ENCODE peak calls at places on chromosome 13, in six cellular contexts. Y is uterus; L is tibial artery; R is heart right ventricle; P is CD8-positive, alpha-beta T cell; T is nephron progenitor cell. Z is an unnamed sample.

GRCh38 chr13:24618219-24618955 is 61.8 kb upstream of the ATP12A start:
- DNase-seq in Y (no peak), R (no peak), T (no peak), L (no peak), P (peak; percentile 66), Z (no peak)

GRCh38 chr13:34308725-34309124 is 490.8 kb downstream of the RFC3 start:
- DNase-seq in R (no peak), P (no peak), Y (no peak), T (no peak), L (no peak), Z (no peak)

GRCh38 chr13:27730191-27730590 is 62.1 kb upstream of the GSX1 start:
- DNase-seq in Y (no peak), R (no peak), P (no peak), L (no peak), T (no peak), Z (no peak)

GRCh38 chr13:74210693-74211393 is 76.6 kb upstream of the KLF12 start:
- DNase-seq in L (peak; percentile 65), T (no peak), P (no peak), Y (no peak), R (no peak), Z (no peak)

GRCh38 chr13:102870677-102871415 is 25.0 kb downstream of the ERCC5 start:
- DNase-seq in L (no peak), T (peak; percentile 62), Y (peak; percentile 27), P (peak; percentile 56), R (peak; percentile 48), Z (peak; percentile 53)

GRCh38 chr13:112770504-112770903 is 80.7 kb downstream of the ATP11A start:
- DNase-seq in R (no peak), P (no peak), Y (no peak), T (peak; percentile 45), L (no peak), Z (no peak)

GRCh38 chr13:110723598-110723997 is 10.1 kb downstream of the ING1 start:
- DNase-seq in L (no peak), T (no peak), Y (no peak), R (no peak), P (no peak), Z (no peak)

GRCh38 chr13:110448230-110448629 is 113.3 kb downstream of the RAB20 start:
- DNase-seq in T (no peak), R (no peak), P (no peak), L (no peak), Y (peak; percentile 6), Z (no peak)

GRCh38 chr13:92716749-92717148 is 509.9 kb upstream of the GPC6 start:
- DNase-seq in L (no peak), R (no peak), P (no peak), T (no peak), Y (no peak), Z (no peak)

GRCh38 chr13:31742102-31742695 is 2.9 kb downstream of the RXFP2 start:
- DNase-seq in P (peak; percentile 62), R (peak; percentile 64), T (peak; percentile 79), Y (peak; percentile 77), L (peak; percentile 66), Z (peak; percentile 75)

GRCh38 chr13:42946927-42947326 is 45.1 kb downstream of the EPSTI1 start:
- DNase-seq in L (no peak), P (no peak), R (no peak), Y (no peak), T (no peak), Z (no peak)

GRCh38 chr13:53612200-53612599 is 583.6 kb downstream of the OLFM4 start:
- DNase-seq in P (no peak), T (no peak), L (no peak), R (no peak), Y (no peak), Z (no peak)

GRCh38 chr13:74695021-74695800 is 561.0 kb upstream of the KLF12 start:
- DNase-seq in L (no peak), R (no peak), P (no peak), Y (no peak), T (no peak), Z (no peak)

GRCh38 chr13:111893071-111893606 is 173.8 kb upstream of the SOX1 start:
- DNase-seq in P (no peak), Y (no peak), T (peak; percentile 77), L (no peak), R (no peak), Z (peak; percentile 64)

GRCh38 chr13:73880365-73880764 is 253.8 kb downstream of the KLF12 start:
- DNase-seq in P (no peak), T (no peak), L (no peak), R (no peak), Y (no peak), Z (no peak)

GRCh38 chr13:72313546-72313945 is 413.9 kb downstream of the MZT1 start:
- DNase-seq in P (no peak), R (no peak), L (no peak), T (no peak), Y (no peak), Z (no peak)

GRCh38 chr13:45297456-45298205 is 43.4 kb downstream of the TPT1 start:
- DNase-seq in Y (no peak), T (no peak), R (no peak), L (no peak), P (no peak), Z (no peak)

GRCh38 chr13:31200636-31200970 is 828 bp downstream of the B3GLCT start:
- DNase-seq in Y (peak; percentile 55), T (peak; percentile 71), R (peak; percentile 44), L (peak; percentile 33), P (peak; percentile 53), Z (peak; percentile 47)

GRCh38 chr13:42702726-42703125 is 78.7 kb upstream of the FAM216B start:
- DNase-seq in R (no peak), T (no peak), L (no peak), P (no peak), Y (peak; percentile 50), Z (no peak)

GRCh38 chr13:112943309-112944125 is 25.5 kb upstream of the MCF2L start:
- DNase-seq in L (no peak), Y (peak; percentile 21), T (peak; percentile 80), P (peak; percentile 15), R (peak; percentile 24), Z (peak; percentile 65)

GRCh38 chr13:67048084-67048792 is 181.9 kb downstream of the PCDH9 start:
- DNase-seq in Y (no peak), R (no peak), T (no peak), L (no peak), P (no peak), Z (no peak)

GRCh38 chr13:35855531-35856019 is 275.6 kb downstream of the DCLK1 start:
- DNase-seq in R (no peak), L (no peak), P (no peak), Y (no peak), T (peak; percentile 25), Z (no peak)

GRCh38 chr13:109989686-109990085 is 203.3 kb upstream of the IRS2 start:
- DNase-seq in T (no peak), L (no peak), Y (no peak), P (no peak), R (no peak), Z (no peak)

GRCh38 chr13:85616275-85616674 is 182.9 kb downstream of the SLITRK6 start:
- DNase-seq in R (no peak), T (no peak), P (no peak), L (no peak), Y (no peak), Z (no peak)

GRCh38 chr13:67353891-67354459 is 123.8 kb upstream of the PCDH9 start:
- DNase-seq in R (no peak), P (no peak), L (no peak), Y (no peak), T (no peak), Z (no peak)

GRCh38 chr13:23159587-23160240 is 21.1 kb upstream of the SGCG start:
- DNase-seq in T (peak; percentile 52), P (no peak), Y (no peak), R (no peak), L (no peak), Z (peak; percentile 17)
- TF ChIP-seq CTCF in T (no peak), P (no peak), Y (no peak), R (peak; percentile 15), L (no peak), Z (peak; percentile 31)

GRCh38 chr13:49248433-49249002 is 793 bp downstream of the CDADC1 start:
- DNase-seq in Y (no peak), R (peak; percentile 12), L (peak; percentile 27), T (no peak), P (peak; percentile 20), Z (no peak)
- TF ChIP-seq CTCF in Y (no peak), R (peak; percentile 24), L (no peak), T (no peak), P (no peak), Z (no peak)

GRCh38 chr13:99085846-99086148 is 107.9 kb upstream of the DOCK9 start:
- DNase-seq in T (no peak), Y (no peak), L (no peak), P (no peak), R (peak; percentile 28), Z (no peak)

GRCh38 chr13:99086869-99087129 is 108.9 kb upstream of the DOCK9 start:
- DNase-seq in T (no peak), P (peak; percentile 55), Y (no peak), L (no peak), R (no peak), Z (peak; percentile 22)

GRCh38 chr13:99086149-99086868 is 108.4 kb upstream of the DOCK9 start:
- DNase-seq in Y (peak; percentile 55), P (peak; percentile 76), T (peak; percentile 70), R (peak; percentile 32), L (peak; percentile 34), Z (peak; percentile 41)

GRCh38 chr13:99087954-99088491 is 110.2 kb upstream of the DOCK9 start:
- DNase-seq in P (peak; percentile 39), T (peak; percentile 16), Y (no peak), R (peak; percentile 12), L (no peak), Z (no peak)

DNA sequence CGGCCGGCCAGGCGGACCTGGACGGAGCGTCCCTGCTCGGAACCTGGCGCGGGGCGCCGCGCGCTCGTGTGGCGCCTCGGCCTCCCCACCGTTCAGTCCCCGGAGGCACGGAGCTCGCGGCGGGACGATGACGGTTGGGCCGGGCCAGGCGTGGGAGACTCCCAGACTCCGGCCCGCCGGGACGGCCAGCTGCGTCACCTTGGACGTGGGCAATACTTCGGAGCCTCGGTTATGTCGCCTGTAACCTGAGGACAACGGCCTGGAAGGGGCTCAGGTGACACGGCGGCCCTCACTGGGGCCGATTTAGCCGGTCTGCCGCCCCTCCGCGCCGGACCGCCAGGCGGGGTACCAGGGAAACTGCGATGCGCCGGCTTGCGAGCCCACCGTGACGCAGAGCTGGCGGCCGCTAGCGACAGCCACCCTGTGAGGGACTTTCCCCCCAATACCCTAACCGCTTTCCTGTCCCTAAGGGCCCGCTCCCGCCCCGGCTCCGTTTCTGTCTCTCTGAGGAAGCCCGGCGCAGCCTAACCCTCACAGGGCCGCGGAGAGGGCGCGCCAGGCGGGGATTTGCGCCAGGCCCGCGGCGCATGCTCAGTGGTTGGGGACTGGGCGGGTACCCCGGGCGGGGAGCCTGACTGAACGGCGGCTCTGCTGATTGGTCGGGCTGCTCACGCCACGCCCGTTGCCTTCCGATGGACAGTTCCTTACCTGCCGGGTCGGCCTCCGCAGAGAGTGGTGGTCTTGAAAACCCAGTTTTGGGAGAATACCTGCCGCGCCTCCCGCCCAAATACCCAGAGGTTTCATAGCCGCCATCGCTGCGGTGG is 109.5 kb upstream of the DOCK9 start:
- DNase-seq in Y (peak; percentile 91), R (peak; percentile 92), L (peak; percentile 84), P (peak; percentile 95), T (peak; percentile 91), Z (peak; percentile 82)
- TF ChIP-seq CTCF in Y (no peak), R (peak; percentile 42), L (peak; percentile 38), P (peak; percentile 46), T (peak; percentile 25), Z (peak; percentile 54)

DNA sequence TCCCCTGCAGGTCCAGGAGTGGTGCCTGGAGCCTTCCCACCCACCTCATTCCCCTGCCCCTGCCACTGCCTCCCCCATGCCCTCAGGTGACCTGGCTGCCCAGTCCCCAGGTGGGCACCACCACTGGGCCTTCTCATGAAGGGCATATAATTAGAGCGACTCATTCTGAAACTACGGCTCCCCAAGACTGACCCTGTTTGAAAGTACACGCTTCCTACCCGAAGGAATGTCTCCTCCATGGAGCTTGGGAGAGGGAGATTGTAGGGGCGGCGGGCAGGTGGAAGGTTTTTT is 52.6 kb downstream of the GPR12 start:
- DNase-seq in T (no peak), L (no peak), P (no peak), R (no peak), Y (no peak), Z (no peak)
- TF ChIP-seq CTCF in T (no peak), L (no peak), P (no peak), R (no peak), Y (no peak), Z (peak; percentile 1)